ENCODE peak calls at places on chromosomes 5 and 9, in seven cellular contexts. B, G, O, H, C, A and L are unnamed samples.
A peak's percentile ranks its signal among the peaks of the same experiment; 100 is the strongest.

GRCh38 chr9:36946653-36947052 is 87.4 kb downstream of the PAX5 start:
- DNase-seq in B (no peak), G (no peak), C (no peak), O (no peak), H (no peak), A (no peak), L (no peak)

GRCh38 chr9:121721770-121722169 is 70.3 kb downstream of the DAB2IP start:
- DNase-seq in H (no peak), B (no peak), A (no peak), O (no peak), C (no peak), G (peak; percentile 51), L (no peak)

GRCh38 chr5:172862165-172862801 is 28.2 kb downstream of the ERGIC1 start:
- DNase-seq in A (no peak), C (no peak), O (no peak), G (no peak), B (no peak), H (no peak), L (no peak)

GRCh38 chr5:37841223-37841622 is 1.4 kb upstream of the GDNF start:
- DNase-seq in A (no peak), G (no peak), O (no peak), B (no peak), C (peak; percentile 24), H (no peak), L (no peak)

GRCh38 chr5:61675015-61675692 is 343.1 kb downstream of the ZSWIM6 start:
- DNase-seq in A (peak; percentile 18), B (no peak), G (no peak), H (no peak), C (no peak), O (no peak), L (no peak)

GRCh38 chr5:62312036-62312435 is 6.0 kb downstream of the KIF2A start:
- DNase-seq in G (no peak), B (no peak), A (no peak), C (peak; percentile 28), H (no peak), O (no peak), L (no peak)

GRCh38 chr5:32426440-32427151 is 17.9 kb downstream of the ZFR start:
- DNase-seq in C (no peak), H (no peak), A (no peak), O (no peak), G (no peak), B (no peak), L (no peak)

GRCh38 chr5:177275883-177276282 is 27.6 kb downstream of the RAB24 start:
- DNase-seq in H (no peak), O (no peak), A (no peak), G (no peak), C (no peak), B (no peak), L (no peak)

GRCh38 chr9:33794560-33794959 is 801 bp upstream of the PRSS3 start:
- DNase-seq in H (no peak), O (no peak), A (no peak), C (no peak), G (no peak), B (no peak), L (no peak)

GRCh38 chr5:1244976-1245375 is 19.8 kb downstream of the SLC6A18 start:
- DNase-seq in O (no peak), G (no peak), A (no peak), C (no peak), H (no peak), B (no peak), L (no peak)

GRCh38 chr5:51286046-51286445 is 97.2 kb upstream of the ISL1 start:
- DNase-seq in O (no peak), H (no peak), C (no peak), B (no peak), G (no peak), A (no peak), L (no peak)

GRCh38 chr5:29822499-29822898 is 1371.0 kb upstream of the CDH6 start:
- DNase-seq in H (no peak), B (no peak), A (no peak), O (no peak), C (no peak), G (no peak), L (peak; percentile 67)

GRCh38 chr5:151296974-151297373 is 6.6 kb downstream of the SLC36A3 start:
- DNase-seq in C (no peak), B (no peak), O (no peak), H (no peak), A (no peak), G (no peak), L (no peak)

GRCh38 chr5:179194941-179195381 is 134.8 kb downstream of the ZNF354C start:
- DNase-seq in A (no peak), C (no peak), B (no peak), G (no peak), H (no peak), O (no peak), L (no peak)

GRCh38 chr9:129838707-129839259 is 3.5 kb downstream of the USP20 start:
- DNase-seq in O (no peak), B (no peak), A (no peak), C (peak; percentile 84), H (no peak), G (no peak), L (no peak)

GRCh38 chr5:101390317-101390908 is 487.3 kb upstream of the ST8SIA4 start:
- DNase-seq in C (peak; percentile 38), O (no peak), A (peak; percentile 52), B (no peak), G (peak; percentile 13), H (peak; percentile 41), L (peak; percentile 68)

GRCh38 chr5:133123297-133123696 is 71.5 kb downstream of the HSPA4 start:
- DNase-seq in B (no peak), H (no peak), A (no peak), G (no peak), O (no peak), C (no peak), L (no peak)

GRCh38 chr5:145360936-145361335 is 474.2 kb downstream of the PRELID2 start:
- DNase-seq in A (no peak), G (no peak), C (peak; percentile 43), B (no peak), O (no peak), H (no peak), L (no peak)

GRCh38 chr5:172362755-172363154 is 79.2 kb upstream of the UBTD2 start:
- DNase-seq in A (no peak), G (no peak), B (no peak), O (no peak), C (no peak), H (no peak), L (no peak)

GRCh38 chr5:131877873-131878272 is 67.6 kb downstream of the MEIKIN start:
- DNase-seq in C (no peak), H (no peak), O (no peak), G (no peak), B (no peak), A (no peak), L (no peak)